ENCODE peak calls at places on chromosomes 2 and 18, in eight cellular contexts. One of them, this sample, is unnamed.
A peak's percentile ranks its signal among the peaks of the same experiment; 100 is the strongest.

GRCh38 chr2:201785135-201785534 is 4.4 kb upstream of the ALS2 start:
- DNase-seq in kidney: no peak
- DNase-seq in fibroblast of lung: no peak
- DNase-seq in mammary epithelial cell: no peak
- DNase-seq in suprapubic skin: no peak
- DNase-seq in left ventricle myocardium inferior: no peak
- DNase-seq in cardiac fibroblast: no peak
- DNase-seq in dorsolateral prefrontal cortex: no peak
- DNase-seq in this sample: no peak

GRCh38 chr2:178392215-178392614 is 58.8 kb downstream of the PRKRA start:
- DNase-seq in kidney: no peak
- DNase-seq in fibroblast of lung: no peak
- DNase-seq in mammary epithelial cell: peak; percentile 52
- DNase-seq in suprapubic skin: no peak
- DNase-seq in left ventricle myocardium inferior: no peak
- DNase-seq in cardiac fibroblast: peak; percentile 45
- DNase-seq in dorsolateral prefrontal cortex: no peak
- DNase-seq in this sample: peak; percentile 38

GRCh38 chr2:17257194-17257909 is 260.9 kb downstream of the RAD51AP2 start:
- DNase-seq in kidney: no peak
- DNase-seq in fibroblast of lung: peak; percentile 10
- DNase-seq in mammary epithelial cell: peak; percentile 39
- DNase-seq in suprapubic skin: no peak
- DNase-seq in left ventricle myocardium inferior: no peak
- DNase-seq in cardiac fibroblast: peak; percentile 8
- DNase-seq in dorsolateral prefrontal cortex: no peak
- DNase-seq in this sample: no peak

GRCh38 chr2:218999881-219000568 is 6.8 kb upstream of the CRYBA2 start:
- DNase-seq in kidney: no peak
- DNase-seq in fibroblast of lung: no peak
- DNase-seq in mammary epithelial cell: no peak
- DNase-seq in suprapubic skin: no peak
- DNase-seq in left ventricle myocardium inferior: no peak
- DNase-seq in cardiac fibroblast: no peak
- DNase-seq in dorsolateral prefrontal cortex: no peak
- DNase-seq in this sample: no peak

GRCh38 chr2:107025869-107026380 is 140.0 kb upstream of the ST6GAL2 start:
- DNase-seq in kidney: no peak
- DNase-seq in fibroblast of lung: no peak
- DNase-seq in mammary epithelial cell: no peak
- DNase-seq in suprapubic skin: no peak
- DNase-seq in left ventricle myocardium inferior: no peak
- DNase-seq in cardiac fibroblast: peak; percentile 64
- DNase-seq in dorsolateral prefrontal cortex: no peak
- DNase-seq in this sample: peak; percentile 53

GRCh38 chr2:63192169-63192888 is 141.7 kb downstream of the OTX1 start:
- DNase-seq in kidney: no peak
- DNase-seq in fibroblast of lung: no peak
- DNase-seq in mammary epithelial cell: no peak
- DNase-seq in suprapubic skin: no peak
- DNase-seq in left ventricle myocardium inferior: no peak
- DNase-seq in cardiac fibroblast: no peak
- DNase-seq in dorsolateral prefrontal cortex: no peak
- DNase-seq in this sample: no peak

GRCh38 chr2:239264838-239265651 is 135.8 kb downstream of the HDAC4 start:
- DNase-seq in kidney: peak; percentile 77
- DNase-seq in fibroblast of lung: peak; percentile 86
- DNase-seq in mammary epithelial cell: no peak
- DNase-seq in suprapubic skin: peak; percentile 78
- DNase-seq in left ventricle myocardium inferior: no peak
- DNase-seq in cardiac fibroblast: peak; percentile 73
- DNase-seq in dorsolateral prefrontal cortex: no peak
- DNase-seq in this sample: peak; percentile 67

GRCh38 chr2:221529943-221530652 is 42.0 kb downstream of the EPHA4 start:
- DNase-seq in kidney: no peak
- DNase-seq in fibroblast of lung: peak; percentile 92
- DNase-seq in mammary epithelial cell: peak; percentile 92
- DNase-seq in suprapubic skin: no peak
- DNase-seq in left ventricle myocardium inferior: no peak
- DNase-seq in cardiac fibroblast: peak; percentile 40
- DNase-seq in dorsolateral prefrontal cortex: no peak
- DNase-seq in this sample: peak; percentile 66

GRCh38 chr18:61854578-61854977 is 38.2 kb downstream of the RNF152 start:
- DNase-seq in kidney: no peak
- DNase-seq in fibroblast of lung: peak; percentile 62
- DNase-seq in mammary epithelial cell: peak; percentile 47
- DNase-seq in suprapubic skin: no peak
- DNase-seq in left ventricle myocardium inferior: no peak
- DNase-seq in cardiac fibroblast: peak; percentile 80
- DNase-seq in dorsolateral prefrontal cortex: no peak
- DNase-seq in this sample: no peak

GRCh38 chr2:31886700-31887099 is 124.1 kb downstream of the MEMO1 start:
- DNase-seq in kidney: no peak
- DNase-seq in fibroblast of lung: no peak
- DNase-seq in mammary epithelial cell: no peak
- DNase-seq in suprapubic skin: no peak
- DNase-seq in left ventricle myocardium inferior: no peak
- DNase-seq in cardiac fibroblast: no peak
- DNase-seq in dorsolateral prefrontal cortex: no peak
- DNase-seq in this sample: no peak

GRCh38 chr2:58204195-58204959 is 36.7 kb downstream of the FANCL start:
- DNase-seq in kidney: no peak
- DNase-seq in fibroblast of lung: peak; percentile 48
- DNase-seq in mammary epithelial cell: no peak
- DNase-seq in suprapubic skin: no peak
- DNase-seq in left ventricle myocardium inferior: no peak
- DNase-seq in cardiac fibroblast: peak; percentile 5
- DNase-seq in dorsolateral prefrontal cortex: no peak
- DNase-seq in this sample: no peak

GRCh38 chr2:239792649-239793010 is 232.5 kb downstream of the NDUFA10 start:
- DNase-seq in kidney: no peak
- DNase-seq in fibroblast of lung: no peak
- DNase-seq in mammary epithelial cell: no peak
- DNase-seq in suprapubic skin: peak; percentile 44
- DNase-seq in left ventricle myocardium inferior: no peak
- DNase-seq in cardiac fibroblast: no peak
- DNase-seq in dorsolateral prefrontal cortex: no peak
- DNase-seq in this sample: no peak

GRCh38 chr18:6607348-6607747 is 122.2 kb upstream of the ARHGAP28 start:
- DNase-seq in kidney: no peak
- DNase-seq in fibroblast of lung: no peak
- DNase-seq in mammary epithelial cell: no peak
- DNase-seq in suprapubic skin: no peak
- DNase-seq in left ventricle myocardium inferior: no peak
- DNase-seq in cardiac fibroblast: no peak
- DNase-seq in dorsolateral prefrontal cortex: no peak
- DNase-seq in this sample: no peak

GRCh38 chr2:178756843-178757242 is 50.4 kb downstream of the TTN start:
- DNase-seq in kidney: no peak
- DNase-seq in fibroblast of lung: peak; percentile 11
- DNase-seq in mammary epithelial cell: peak; percentile 56
- DNase-seq in suprapubic skin: no peak
- DNase-seq in left ventricle myocardium inferior: no peak
- DNase-seq in cardiac fibroblast: peak; percentile 65
- DNase-seq in dorsolateral prefrontal cortex: no peak
- DNase-seq in this sample: peak; percentile 49

GRCh38 chr18:57915241-57915640 is 112.1 kb upstream of the ATP8B1 start:
- DNase-seq in kidney: no peak
- DNase-seq in fibroblast of lung: peak; percentile 86
- DNase-seq in mammary epithelial cell: no peak
- DNase-seq in suprapubic skin: no peak
- DNase-seq in left ventricle myocardium inferior: no peak
- DNase-seq in cardiac fibroblast: peak; percentile 15
- DNase-seq in dorsolateral prefrontal cortex: no peak
- DNase-seq in this sample: no peak

DNA sequence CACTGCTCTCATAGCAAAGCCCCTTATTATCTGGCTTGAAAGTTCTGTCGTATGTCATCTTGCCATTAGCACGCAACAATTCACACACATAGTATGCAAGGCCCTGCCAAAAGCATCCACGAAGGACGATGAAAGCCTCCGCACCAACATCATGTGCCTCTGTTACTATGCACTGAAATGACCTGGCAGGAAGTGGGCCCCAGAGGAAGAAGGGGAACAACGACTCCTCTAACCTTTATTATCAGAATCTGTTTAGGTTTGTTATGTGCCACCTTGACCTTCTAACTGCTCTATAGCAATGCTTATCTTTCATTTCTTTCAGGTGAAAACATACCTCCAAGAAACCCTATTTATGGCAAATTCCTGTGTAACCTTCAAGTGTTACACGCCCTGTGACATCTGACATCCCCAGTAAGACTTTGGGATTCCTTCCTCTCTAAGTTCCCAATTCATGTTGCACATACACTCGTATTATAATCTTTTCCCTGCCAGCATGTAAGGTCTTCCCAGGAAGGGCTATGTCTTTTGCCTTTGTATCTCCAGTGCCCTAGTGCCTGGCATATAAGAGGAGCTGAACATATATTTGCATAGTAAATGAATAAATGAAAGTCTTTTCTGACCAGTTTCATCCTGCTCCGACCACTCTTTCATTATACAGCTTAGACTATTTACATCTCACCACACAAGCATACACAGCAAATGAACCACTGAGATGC is 7.0 kb upstream of the NDUFV2 start:
- DNase-seq in kidney: no peak
- DNase-seq in fibroblast of lung: peak; percentile 59
- DNase-seq in mammary epithelial cell: no peak
- DNase-seq in suprapubic skin: no peak
- DNase-seq in left ventricle myocardium inferior: no peak
- DNase-seq in cardiac fibroblast: peak; percentile 66
- DNase-seq in dorsolateral prefrontal cortex: no peak
- DNase-seq in this sample: no peak
- H3K4me3 ChIP-seq in kidney: no peak overlapping the region
- H3K4me3 ChIP-seq in fibroblast of lung: no peak overlapping the region
- H3K4me3 ChIP-seq in mammary epithelial cell: no peak overlapping the region
- H3K4me3 ChIP-seq in suprapubic skin: no peak overlapping the region
- H3K4me3 ChIP-seq in left ventricle myocardium inferior: no peak overlapping the region
- H3K4me3 ChIP-seq in cardiac fibroblast: no peak overlapping the region
- H3K4me3 ChIP-seq in dorsolateral prefrontal cortex: no peak overlapping the region
- H3K4me3 ChIP-seq in this sample: no peak overlapping the region

GRCh38 chr2:15163316-15163715 is 397.8 kb downstream of the NBAS start:
- DNase-seq in kidney: no peak
- DNase-seq in fibroblast of lung: no peak
- DNase-seq in mammary epithelial cell: no peak
- DNase-seq in suprapubic skin: no peak
- DNase-seq in left ventricle myocardium inferior: no peak
- DNase-seq in cardiac fibroblast: no peak
- DNase-seq in dorsolateral prefrontal cortex: no peak
- DNase-seq in this sample: peak; percentile 37

GRCh38 chr2:15168116-15168515 is 393.0 kb downstream of the NBAS start:
- DNase-seq in kidney: no peak
- DNase-seq in fibroblast of lung: no peak
- DNase-seq in mammary epithelial cell: no peak
- DNase-seq in suprapubic skin: no peak
- DNase-seq in left ventricle myocardium inferior: no peak
- DNase-seq in cardiac fibroblast: no peak
- DNase-seq in dorsolateral prefrontal cortex: no peak
- DNase-seq in this sample: no peak

GRCh38 chr2:15170068-15170775 is 390.9 kb downstream of the NBAS start:
- DNase-seq in kidney: peak; percentile 45
- DNase-seq in fibroblast of lung: peak; percentile 49
- DNase-seq in mammary epithelial cell: no peak
- DNase-seq in suprapubic skin: no peak
- DNase-seq in left ventricle myocardium inferior: no peak
- DNase-seq in cardiac fibroblast: no peak
- DNase-seq in dorsolateral prefrontal cortex: no peak
- DNase-seq in this sample: peak; percentile 37

GRCh38 chr2:15169326-15170038 is 391.7 kb downstream of the NBAS start:
- DNase-seq in kidney: no peak
- DNase-seq in fibroblast of lung: peak; percentile 90
- DNase-seq in mammary epithelial cell: peak; percentile 89
- DNase-seq in suprapubic skin: no peak
- DNase-seq in left ventricle myocardium inferior: no peak
- DNase-seq in cardiac fibroblast: peak; percentile 96
- DNase-seq in dorsolateral prefrontal cortex: no peak
- DNase-seq in this sample: peak; percentile 95

GRCh38 chr2:15166878-15167277 is 394.3 kb downstream of the NBAS start:
- DNase-seq in kidney: no peak
- DNase-seq in fibroblast of lung: no peak
- DNase-seq in mammary epithelial cell: no peak
- DNase-seq in suprapubic skin: no peak
- DNase-seq in left ventricle myocardium inferior: no peak
- DNase-seq in cardiac fibroblast: no peak
- DNase-seq in dorsolateral prefrontal cortex: no peak
- DNase-seq in this sample: no peak
- TF ChIP-seq CTCF in kidney: no peak
- TF ChIP-seq CTCF in fibroblast of lung: no peak
- TF ChIP-seq CTCF in mammary epithelial cell: no peak
- TF ChIP-seq CTCF in suprapubic skin: no peak
- TF ChIP-seq CTCF in left ventricle myocardium inferior: no peak
- TF ChIP-seq CTCF in cardiac fibroblast: no peak
- TF ChIP-seq CTCF in dorsolateral prefrontal cortex: no peak
- TF ChIP-seq CTCF in this sample: no peak

GRCh38 chr2:190379249-190379964 is 28.7 kb upstream of the MFSD6 start:
- DNase-seq in kidney: no peak
- DNase-seq in fibroblast of lung: peak; percentile 34
- DNase-seq in mammary epithelial cell: no peak
- DNase-seq in suprapubic skin: no peak
- DNase-seq in left ventricle myocardium inferior: no peak
- DNase-seq in cardiac fibroblast: peak; percentile 86
- DNase-seq in dorsolateral prefrontal cortex: no peak
- DNase-seq in this sample: no peak
- H3K4me3 ChIP-seq in kidney: no peak overlapping the region
- H3K4me3 ChIP-seq in fibroblast of lung: no peak overlapping the region
- H3K4me3 ChIP-seq in mammary epithelial cell: no peak overlapping the region
- H3K4me3 ChIP-seq in suprapubic skin: no peak overlapping the region
- H3K4me3 ChIP-seq in left ventricle myocardium inferior: no peak overlapping the region
- H3K4me3 ChIP-seq in cardiac fibroblast: no peak overlapping the region
- H3K4me3 ChIP-seq in dorsolateral prefrontal cortex: no peak overlapping the region
- H3K4me3 ChIP-seq in this sample: no peak overlapping the region

GRCh38 chr2:70888389-70888924 is 47.2 kb upstream of the ATP6V1B1 start:
- DNase-seq in kidney: no peak
- DNase-seq in fibroblast of lung: no peak
- DNase-seq in mammary epithelial cell: no peak
- DNase-seq in suprapubic skin: peak; percentile 32
- DNase-seq in left ventricle myocardium inferior: no peak
- DNase-seq in cardiac fibroblast: no peak
- DNase-seq in dorsolateral prefrontal cortex: no peak
- DNase-seq in this sample: no peak

GRCh38 chr2:70888925-70889715 is 46.6 kb upstream of the ATP6V1B1 start:
- DNase-seq in kidney: no peak
- DNase-seq in fibroblast of lung: no peak
- DNase-seq in mammary epithelial cell: no peak
- DNase-seq in suprapubic skin: peak; percentile 58
- DNase-seq in left ventricle myocardium inferior: no peak
- DNase-seq in cardiac fibroblast: no peak
- DNase-seq in dorsolateral prefrontal cortex: no peak
- DNase-seq in this sample: no peak

GRCh38 chr2:70887208-70887549 is 48.5 kb upstream of the ATP6V1B1 start:
- DNase-seq in kidney: no peak
- DNase-seq in fibroblast of lung: no peak
- DNase-seq in mammary epithelial cell: no peak
- DNase-seq in suprapubic skin: no peak
- DNase-seq in left ventricle myocardium inferior: no peak
- DNase-seq in cardiac fibroblast: no peak
- DNase-seq in dorsolateral prefrontal cortex: no peak
- DNase-seq in this sample: no peak

GRCh38 chr2:70886541-70886987 is 49.1 kb upstream of the ATP6V1B1 start:
- DNase-seq in kidney: peak; percentile 14
- DNase-seq in fibroblast of lung: no peak
- DNase-seq in mammary epithelial cell: no peak
- DNase-seq in suprapubic skin: peak; percentile 38
- DNase-seq in left ventricle myocardium inferior: no peak
- DNase-seq in cardiac fibroblast: no peak
- DNase-seq in dorsolateral prefrontal cortex: no peak
- DNase-seq in this sample: no peak

GRCh38 chr2:70887550-70888229 is 48.0 kb upstream of the ATP6V1B1 start:
- DNase-seq in kidney: peak; percentile 83
- DNase-seq in fibroblast of lung: no peak
- DNase-seq in mammary epithelial cell: no peak
- DNase-seq in suprapubic skin: peak; percentile 62
- DNase-seq in left ventricle myocardium inferior: no peak
- DNase-seq in cardiac fibroblast: no peak
- DNase-seq in dorsolateral prefrontal cortex: no peak
- DNase-seq in this sample: no peak
- TF ChIP-seq CTCF in kidney: no peak
- TF ChIP-seq CTCF in fibroblast of lung: no peak
- TF ChIP-seq CTCF in mammary epithelial cell: no peak
- TF ChIP-seq CTCF in suprapubic skin: no peak
- TF ChIP-seq CTCF in left ventricle myocardium inferior: no peak
- TF ChIP-seq CTCF in cardiac fibroblast: no peak
- TF ChIP-seq CTCF in dorsolateral prefrontal cortex: no peak
- TF ChIP-seq CTCF in this sample: no peak

This sample was measured in AG10803.